ENCODE peak calls at places on chromosomes 11 and 22, in ten cellular contexts. C, R, F, V, O, A, G, I, B and S are unnamed samples.

GRCh38 chr11:88402192-88402715 is 64.7 kb upstream of the CTSC start:
- DNase-seq in C (no peak), R (no peak), F (no peak), V (no peak), O (no peak), A (peak; percentile 81), G (no peak), I (no peak), B (peak; percentile 75), S (no peak)

GRCh38 chr11:17610402-17610894 is 63.4 kb downstream of the OTOG start:
- DNase-seq in C (peak; percentile 21), R (no peak), F (no peak), V (no peak), O (peak; percentile 47), A (no peak), G (no peak), I (no peak), B (no peak), S (peak; percentile 59)

GRCh38 chr11:12229450-12230229 is 119.2 kb downstream of the MICAL2 start:
- DNase-seq in C (no peak), R (no peak), F (no peak), V (no peak), O (no peak), A (no peak), G (no peak), I (no peak), B (no peak), S (no peak)

GRCh38 chr22:39593061-39593930 is 22.7 kb downstream of the CACNA1I start:
- DNase-seq in C (peak; percentile 49), R (no peak), F (no peak), V (no peak), O (no peak), A (no peak), G (no peak), I (no peak), B (no peak), S (no peak)

GRCh38 chr11:14336507-14337503 is 22.2 kb downstream of the RRAS2 start:
- DNase-seq in C (no peak), R (no peak), F (no peak), V (no peak), O (no peak), A (peak; percentile 46), G (no peak), I (peak; percentile 90), B (peak; percentile 63), S (no peak)

GRCh38 chr11:34143048-34143447 is 37.6 kb downstream of the NAT10 start:
- DNase-seq in C (no peak), R (no peak), F (no peak), V (no peak), O (no peak), A (no peak), G (no peak), I (no peak), B (no peak), S (no peak)

GRCh38 chr11:94729352-94729751 is 38.8 kb upstream of the AMOTL1 start:
- DNase-seq in C (no peak), R (no peak), F (no peak), V (no peak), O (no peak), A (no peak), G (no peak), I (no peak), B (no peak), S (no peak)

GRCh38 chr11:73164803-73165542 is 22.9 kb upstream of the FCHSD2 start:
- DNase-seq in C (no peak), R (no peak), F (no peak), V (no peak), O (no peak), A (no peak), G (no peak), I (no peak), B (no peak), S (no peak)

GRCh38 chr22:38802671-38803121 is 8.8 kb upstream of the DNAL4 start:
- DNase-seq in C (peak; percentile 45), R (peak; percentile 69), F (peak; percentile 38), V (no peak), O (peak; percentile 83), A (peak; percentile 92), G (no peak), I (peak; percentile 90), B (peak; percentile 92), S (no peak)

GRCh38 chr11:133901999-133902398 is 54.8 kb downstream of the IGSF9B start:
- DNase-seq in C (no peak), R (no peak), F (no peak), V (no peak), O (no peak), A (no peak), G (no peak), I (no peak), B (no peak), S (peak; percentile 18)

GRCh38 chr11:65440831-65441499 is 18.4 kb downstream of the NEAT1 start:
- DNase-seq in C (no peak), R (no peak), F (no peak), V (no peak), O (peak; percentile 58), A (peak; percentile 67), G (no peak), I (no peak), B (no peak), S (no peak)

GRCh38 chr11:70332567-70332966 is 62.1 kb downstream of the PPFIA1 start:
- DNase-seq in C (no peak), R (no peak), F (no peak), V (no peak), O (no peak), A (no peak), G (no peak), I (no peak), B (no peak), S (no peak)

GRCh38 chr22:31029276-31029675 is 51.8 kb upstream of the SMTN start:
- DNase-seq in C (no peak), R (no peak), F (no peak), V (no peak), O (no peak), A (no peak), G (no peak), I (no peak), B (no peak), S (no peak)

GRCh38 chr11:6855971-6856542 is 6.8 kb upstream of the OR10A2 start:
- DNase-seq in C (no peak), R (peak; percentile 13), F (no peak), V (no peak), O (no peak), A (peak; percentile 31), G (no peak), I (peak; percentile 30), B (peak; percentile 25), S (no peak)

GRCh38 chr22:29002603-29003002 is 59.0 kb downstream of the C22orf31 start:
- DNase-seq in C (peak; percentile 53), R (peak; percentile 48), F (no peak), V (no peak), O (no peak), A (no peak), G (no peak), I (no peak), B (no peak), S (no peak)

GRCh38 chr11:113141010-113141409 is 173.4 kb upstream of the TTC12 start:
- DNase-seq in C (no peak), R (no peak), F (no peak), V (no peak), O (no peak), A (no peak), G (no peak), I (no peak), B (no peak), S (no peak)

GRCh38 chr11:61347916-61348461 is 13.7 kb downstream of the CYB561A3 start:
- DNase-seq in C (peak; percentile 33), R (no peak), F (no peak), V (no peak), O (peak; percentile 69), A (peak; percentile 83), G (no peak), I (no peak), B (no peak), S (no peak)

GRCh38 chr11:87628161-87628560 is 547.1 kb downstream of the RAB38 start:
- DNase-seq in C (no peak), R (no peak), F (no peak), V (no peak), O (no peak), A (no peak), G (no peak), I (no peak), B (no peak), S (no peak)

GRCh38 chr22:24961217-24961844 is 8.8 kb downstream of the KIAA1671 start:
- DNase-seq in C (no peak), R (no peak), F (no peak), V (no peak), O (no peak), A (no peak), G (no peak), I (no peak), B (no peak), S (no peak)

GRCh38 chr11:94658888-94659287 is 91.7 kb downstream of the PIWIL4 start:
- DNase-seq in C (no peak), R (no peak), F (no peak), V (no peak), O (no peak), A (no peak), G (no peak), I (no peak), B (no peak), S (no peak)

GRCh38 chr11:12629601-12630313 is 44.5 kb upstream of the TEAD1 start:
- DNase-seq in C (no peak), R (no peak), F (no peak), V (no peak), O (no peak), A (peak; percentile 58), G (no peak), I (no peak), B (peak; percentile 24), S (no peak)

GRCh38 chr22:44311855-44312170 is 938 bp downstream of the SHISAL1 start:
- DNase-seq in C (no peak), R (no peak), F (no peak), V (no peak), O (no peak), A (peak; percentile 90), G (no peak), I (peak; percentile 29), B (peak; percentile 38), S (no peak)

GRCh38 chr22:22060200-22061084 is 77.9 kb upstream of the TOP3B start:
- DNase-seq in C (peak; percentile 42), R (peak; percentile 52), F (peak; percentile 56), V (peak; percentile 46), O (no peak), A (peak; percentile 26), G (peak; percentile 88), I (peak; percentile 41), B (no peak), S (no peak)

GRCh38 chr11:76671236-76671590 is 666 bp upstream of the LRRC32 start:
- DNase-seq in C (no peak), R (no peak), F (no peak), V (no peak), O (no peak), A (no peak), G (no peak), I (no peak), B (no peak), S (no peak)

GRCh38 chr11:26820739-26821138 is 98.9 kb upstream of the SLC5A12 start:
- DNase-seq in C (no peak), R (no peak), F (no peak), V (no peak), O (no peak), A (peak; percentile 91), G (no peak), I (peak; percentile 34), B (peak; percentile 89), S (no peak)

GRCh38 chr11:10908215-10908990 is 50.5 kb upstream of the ZBED5 start:
- DNase-seq in C (no peak), R (peak; percentile 87), F (no peak), V (no peak), O (no peak), A (peak; percentile 88), G (no peak), I (no peak), B (peak; percentile 87), S (no peak)

GRCh38 chr22:48742191-48742555 is 1085.5 kb downstream of the BRD1 start:
- DNase-seq in C (no peak), R (no peak), F (no peak), V (no peak), O (no peak), A (no peak), G (no peak), I (no peak), B (no peak), S (peak; percentile 34)

GRCh38 chr11:58629857-58630256 is 7.4 kb downstream of the CNTF start:
- DNase-seq in C (no peak), R (peak; percentile 36), F (no peak), V (no peak), O (no peak), A (peak; percentile 80), G (peak; percentile 34), I (peak; percentile 36), B (peak; percentile 29), S (no peak)